ENCODE peak calls at places on chromosomes 16 and 17, in ten cellular contexts. S is mesenchymal stem cell; J is breast epithelium; L is PC-3; W is small intestine; U is tibial artery; X is DND-41; D is pancreas; A is CD8-positive, alpha-beta T cell; Z is transverse colon. P is an unnamed sample.

GRCh38 chr17:40022961-40023541 is 7.8 kb downstream of the CSF3 start:
- DNase-seq in S (no peak), J (no peak), L (peak; percentile 75), W (no peak), U (no peak), X (no peak), D (no peak), A (no peak), Z (peak; percentile 54), P (peak; percentile 89)

GRCh38 chr16:23496826-23497542 is 13.3 kb downstream of the GGA2 start:
- DNase-seq in S (peak; percentile 24), J (no peak), L (no peak), W (peak; percentile 76), U (no peak), X (no peak), D (peak; percentile 51), A (no peak), Z (no peak), P (peak; percentile 78)

GRCh38 chr16:50467943-50468748 is 80.0 kb upstream of the NKD1 start:
- DNase-seq in S (no peak), J (no peak), L (no peak), W (no peak), U (no peak), X (peak; percentile 26), D (no peak), A (no peak), Z (peak; percentile 11), P (peak; percentile 3)

GRCh38 chr16:56643080-56643778 is 4.8 kb downstream of the MT1A start:
- DNase-seq in S (no peak), J (peak; percentile 75), L (peak; percentile 53), W (peak; percentile 91), U (peak; percentile 94), X (peak; percentile 57), D (peak; percentile 87), A (peak; percentile 65), Z (peak; percentile 89), P (peak; percentile 91)

GRCh38 chr17:77247048-77247541 is 106.3 kb downstream of the SEC14L1 start:
- DNase-seq in S (peak; percentile 73), J (peak; percentile 73), L (peak; percentile 89), W (peak; percentile 77), U (peak; percentile 85), X (peak; percentile 84), D (peak; percentile 72), A (peak; percentile 83), Z (peak; percentile 88), P (peak; percentile 78)

GRCh38 chr17:18028114-18028513 is 10.9 kb downstream of the ATPAF2 start:
- DNase-seq in S (no peak), J (no peak), L (no peak), W (no peak), U (peak; percentile 32), X (no peak), D (no peak), A (no peak), Z (no peak), P (no peak)

GRCh38 chr17:43314582-43314981 is 80.8 kb upstream of the RNU2-1 start:
- DNase-seq in S (peak; percentile 50), J (no peak), L (no peak), W (no peak), U (peak; percentile 55), X (no peak), D (no peak), A (no peak), Z (no peak), P (no peak)

GRCh38 chr17:17176341-17176740 is 29.8 kb downstream of the PLD6 start:
- DNase-seq in S (no peak), J (no peak), L (no peak), W (no peak), U (no peak), X (no peak), D (no peak), A (no peak), Z (no peak), P (no peak)

GRCh38 chr17:50151937-50152547 is 1.6 kb upstream of the PPP1R9B start:
- DNase-seq in S (peak; percentile 93), J (no peak), L (peak; percentile 93), W (peak; percentile 93), U (peak; percentile 92), X (peak; percentile 79), D (peak; percentile 84), A (no peak), Z (peak; percentile 90), P (peak; percentile 85)

GRCh38 chr17:33667052-33667509 is 374.0 kb upstream of the ASIC2 start:
- DNase-seq in S (no peak), J (no peak), L (peak; percentile 16), W (peak; percentile 33), U (no peak), X (peak; percentile 28), D (no peak), A (peak; percentile 9), Z (no peak), P (no peak)

GRCh38 chr16:57754354-57755060 is 18.9 kb downstream of the KATNB1 start:
- DNase-seq in S (no peak), J (no peak), L (no peak), W (no peak), U (no peak), X (no peak), D (no peak), A (no peak), Z (no peak), P (no peak)

GRCh38 chr17:3922765-3923164 is 6.5 kb upstream of the P2RX1 start:
- DNase-seq in S (no peak), J (no peak), L (no peak), W (no peak), U (no peak), X (no peak), D (no peak), A (no peak), Z (no peak), P (no peak)

GRCh38 chr17:164536-165235 is 16.8 kb downstream of the DOC2B start:
- DNase-seq in S (peak; percentile 53), J (no peak), L (peak; percentile 21), W (peak; percentile 27), U (no peak), X (peak; percentile 10), D (no peak), A (peak; percentile 9), Z (peak; percentile 25), P (peak; percentile 30)

GRCh38 chr16:57668630-57669475 is 747 bp downstream of the ADGRG3 start:
- DNase-seq in S (no peak), J (no peak), L (no peak), W (no peak), U (no peak), X (no peak), D (no peak), A (no peak), Z (no peak), P (no peak)

GRCh38 chr16:56657555-56658430 is at the start of gene MT1F:
- DNase-seq in S (peak; percentile 49), J (peak; percentile 96), L (peak; percentile 76), W (peak; percentile 99), U (peak; percentile 85), X (no peak), D (peak; percentile 97), A (peak; percentile 74), Z (peak; percentile 96), P (peak; percentile 99)

GRCh38 chr17:10649602-10650001 is 7.5 kb downstream of the MYH3 start:
- DNase-seq in S (no peak), J (no peak), L (no peak), W (no peak), U (no peak), X (no peak), D (no peak), A (no peak), Z (no peak), P (no peak)

GRCh38 chr17:50731575-50732460 is 12.4 kb downstream of the LUC7L3 start:
- DNase-seq in S (peak; percentile 25), J (no peak), L (no peak), W (peak; percentile 78), U (no peak), X (no peak), D (no peak), A (no peak), Z (no peak), P (no peak)

DNA sequence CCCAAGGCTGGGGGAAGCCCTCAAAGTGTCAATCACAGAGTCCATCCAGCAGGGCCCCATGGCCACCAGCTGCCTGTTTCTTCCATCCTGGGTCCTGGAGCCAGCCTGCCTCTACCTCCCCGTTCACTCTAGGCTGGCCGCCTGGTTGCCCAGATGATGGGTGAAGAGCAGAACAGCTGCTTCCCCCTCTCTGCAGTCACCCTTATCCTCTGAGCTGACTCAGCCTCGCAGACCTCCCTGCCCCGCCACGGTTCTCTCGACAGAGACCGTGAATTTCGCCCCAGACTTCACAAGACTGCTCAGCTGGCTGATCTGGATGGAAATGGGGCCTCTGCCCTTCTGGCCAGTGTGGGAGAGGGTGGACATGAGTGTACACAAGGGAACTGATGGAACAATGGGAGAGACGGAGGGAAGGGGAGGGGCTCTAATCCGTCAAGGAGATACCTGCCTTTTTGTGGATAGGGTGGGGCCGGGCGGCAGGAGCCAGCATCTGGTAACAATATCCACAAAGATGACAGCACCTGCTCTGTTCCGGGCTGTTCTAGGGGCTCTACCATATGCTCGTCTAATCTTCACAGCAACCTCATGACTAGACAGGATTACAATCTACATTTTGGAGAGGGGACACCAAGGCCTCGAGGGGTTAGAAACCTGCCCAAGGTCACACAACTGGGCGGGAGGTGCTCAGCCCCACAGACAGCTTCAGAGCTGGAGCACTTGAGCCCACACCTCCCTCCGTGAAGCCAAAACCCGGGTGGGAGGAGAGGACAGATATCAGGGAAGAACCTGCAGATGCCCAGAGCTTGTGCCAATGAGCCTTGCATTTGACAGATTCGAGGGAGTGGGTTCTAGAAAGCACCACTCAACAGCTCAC is 136.0 kb downstream of the SDK2 start:
- DNase-seq in S (no peak), J (no peak), L (no peak), W (no peak), U (no peak), X (no peak), D (no peak), A (no peak), Z (no peak), P (no peak)
- H3K27ac ChIP-seq in S (no peak overlapping the region), J (no peak overlapping the region), L (no peak overlapping the region), W (no peak overlapping the region), U (no peak overlapping the region), X (no peak overlapping the region), D (no peak overlapping the region), A (no peak overlapping the region), Z (no peak overlapping the region), P (no peak overlapping the region)

GRCh38 chr17:4940625-4941021 is 555 bp downstream of the RNF167 start:
- DNase-seq in S (no peak), J (no peak), L (no peak), W (peak; percentile 40), U (no peak), X (peak; percentile 76), D (no peak), A (peak; percentile 42), Z (peak; percentile 60), P (no peak)
- H3K36me3 ChIP-seq in S (peaks cover 68% of the 10 kb centered on the region), J (no peaks in the 10 kb centered on the region), L (peaks cover 25% of the 10 kb centered on the region), W (peaks cover 2% of the 10 kb centered on the region), U (peaks cover 48% of the 10 kb centered on the region), X (peaks cover 70% of the 10 kb centered on the region), D (no peaks in the 10 kb centered on the region), A (peaks cover 31% of the 10 kb centered on the region), Z (peaks cover 9% of the 10 kb centered on the region), P (peaks cover 16% of the 10 kb centered on the region)

GRCh38 chr16:30418350-30419181 is 11.2 kb downstream of the ZNF771 start:
- DNase-seq in S (no peak), J (no peak), L (peak; percentile 15), W (no peak), U (no peak), X (no peak), D (no peak), A (no peak), Z (peak; percentile 50), P (no peak)
- H3K27ac ChIP-seq in S (no peak overlapping the region), J (peak overlapping the region; percentile 76), L (no peak overlapping the region), W (peak overlapping the region; percentile 84), U (peak overlapping the region; percentile 78), X (peak overlapping the region; percentile 87), D (peak overlapping the region; percentile 91), A (peak overlapping the region; percentile 91), Z (peak overlapping the region; percentile 89), P (peak overlapping the region; percentile 69)

GRCh38 chr16:89195521-89196171 is 4.7 kb downstream of the SLC22A31 start:
- DNase-seq in S (no peak), J (no peak), L (no peak), W (no peak), U (no peak), X (no peak), D (no peak), A (no peak), Z (no peak), P (no peak)
- H3K36me3 ChIP-seq in S (no peaks in the 10 kb centered on the region), J (no peaks in the 10 kb centered on the region), L (no peaks in the 10 kb centered on the region), W (no peaks in the 10 kb centered on the region), U (no peaks in the 10 kb centered on the region), X (no peaks in the 10 kb centered on the region), D (no peaks in the 10 kb centered on the region), A (no peaks in the 10 kb centered on the region), Z (no peaks in the 10 kb centered on the region), P (no peaks in the 10 kb centered on the region)